ENCODE peak calls at places on chromosomes 6 and 20, in six cellular contexts. L is hepatocyte, O is H9, T is pancreas, B is HCT116, P is tibial nerve. D is an unnamed sample.

GRCh38 chr6:14431375-14432330 is 314.1 kb downstream of the CD83 start:
- DNase-seq in L (no peak), O (no peak), T (no peak), B (no peak), P (no peak), D (peak)

GRCh38 chr6:15578716-15579391 is 84.0 kb downstream of the DTNBP1 start:
- DNase-seq in L (no peak), O (no peak), T (no peak), B (no peak), P (no peak), D (no peak)

GRCh38 chr6:109978174-109979032 is at the start of gene GPR6:
- DNase-seq in L (peak), O (peak), T (peak), B (no peak), P (peak), D (peak)

GRCh38 chr6:133724726-133725125 is 164.2 kb upstream of the TCF21 start:
- DNase-seq in L (no peak), O (no peak), T (no peak), B (no peak), P (no peak), D (no peak)

GRCh38 chr20:46206025-46206424 is 87.9 kb downstream of the CD40 start:
- DNase-seq in L (no peak), O (no peak), T (no peak), B (no peak), P (peak), D (peak)

GRCh38 chr6:166005846-166006592 is 161.6 kb downstream of the TBXT start:
- DNase-seq in L (peak), O (peak), T (no peak), B (no peak), P (no peak), D (peak)

GRCh38 chr6:117304446-117304845 is 39.1 kb downstream of the VGLL2 start:
- DNase-seq in L (no peak), O (no peak), T (no peak), B (no peak), P (no peak), D (no peak)

GRCh38 chr6:15417811-15418210 is 171.9 kb downstream of the JARID2 start:
- DNase-seq in L (no peak), O (no peak), T (no peak), B (no peak), P (no peak), D (peak)

GRCh38 chr6:33620158-33620583 is 951 bp upstream of the ITPR3 start:
- DNase-seq in L (peak), O (peak), T (no peak), B (no peak), P (peak), D (no peak)

GRCh38 chr20:22931653-22932052 is 103.5 kb upstream of the SSTR4 start:
- DNase-seq in L (no peak), O (no peak), T (no peak), B (no peak), P (no peak), D (no peak)

GRCh38 chr6:28683945-28684538 is 158.4 kb downstream of the GPX5 start:
- DNase-seq in L (peak), O (peak), T (no peak), B (peak), P (no peak), D (peak)

GRCh38 chr20:41038149-41038877 is 9.7 kb downstream of the TOP1 start:
- DNase-seq in L (no peak), O (no peak), T (no peak), B (no peak), P (no peak), D (no peak)

GRCh38 chr20:31674895-31675827 is 37.4 kb downstream of the COX4I2 start:
- DNase-seq in L (no peak), O (no peak), T (no peak), B (no peak), P (peak), D (peak)

GRCh38 chr6:12845224-12846004 is 128.8 kb downstream of the PHACTR1 start:
- DNase-seq in L (no peak), O (no peak), T (no peak), B (no peak), P (no peak), D (no peak)

GRCh38 chr6:6918216-6918983 is 189.4 kb upstream of the RREB1 start:
- DNase-seq in L (no peak), O (no peak), T (no peak), B (peak), P (no peak), D (peak)

GRCh38 chr6:107624050-107624449 is 134.1 kb downstream of the SOBP start:
- DNase-seq in L (no peak), O (no peak), T (no peak), B (no peak), P (no peak), D (no peak)

DNA sequence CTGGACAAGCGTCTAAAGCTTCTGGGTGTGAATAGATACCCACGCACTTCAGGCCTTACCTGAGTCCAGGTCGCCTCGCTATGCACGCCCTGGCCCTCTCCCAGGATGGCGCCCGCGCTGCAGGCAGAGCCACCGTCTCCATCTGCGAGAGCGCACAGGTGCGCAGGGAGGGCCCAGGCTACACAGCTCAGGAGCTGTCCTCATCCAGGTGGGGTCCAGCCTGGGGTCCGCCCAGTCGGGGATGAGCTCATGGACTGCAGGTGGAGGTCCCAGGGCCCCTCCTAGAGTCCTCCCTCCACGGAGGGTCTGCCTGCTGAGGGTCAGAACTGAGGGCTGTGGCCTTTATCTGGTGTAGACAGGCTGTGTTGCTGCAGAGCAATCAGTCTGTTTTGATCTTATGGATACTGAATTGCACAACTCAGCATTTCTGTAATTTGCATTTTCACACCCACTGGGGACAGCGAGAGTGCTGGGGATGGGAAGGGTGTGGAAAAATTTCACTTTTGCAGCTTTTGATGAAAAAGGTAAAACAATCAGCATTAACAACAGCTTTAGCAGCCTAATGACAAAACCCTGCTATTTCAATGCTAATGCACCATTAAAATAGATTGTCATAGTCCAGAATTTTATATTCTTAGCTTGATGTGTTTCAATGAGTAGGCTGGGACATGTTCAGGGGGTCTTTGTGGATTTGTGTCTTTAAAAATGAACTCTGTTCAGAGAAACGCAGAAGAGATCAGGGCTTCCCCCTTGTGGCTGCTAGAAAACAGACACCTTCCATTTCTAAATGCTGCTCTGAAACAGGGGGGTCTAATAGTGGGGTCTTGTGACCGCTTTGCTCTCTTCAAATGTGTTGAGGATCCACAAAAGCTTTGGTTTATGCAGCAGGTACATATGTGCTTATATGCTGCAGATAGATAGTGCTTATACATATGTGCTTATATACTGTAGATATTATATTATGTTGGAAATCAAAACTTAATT is 77.8 kb upstream of the PHACTR3 start:
- DNase-seq in L (peak), O (peak), T (no peak), B (no peak), P (no peak), D (no peak)
- TF ChIP-seq CTCF in L (peak), O (peak), T (no peak), B (peak), P (peak), D (peak)

GRCh38 chr20:4083103-4083864 is 67.9 kb upstream of the RNF24 start:
- DNase-seq in L (no peak), O (no peak), T (no peak), B (no peak), P (no peak), D (no peak)

GRCh38 chr20:4084721-4085120 is 69.4 kb upstream of the RNF24 start:
- DNase-seq in L (no peak), O (no peak), T (no peak), B (no peak), P (no peak), D (no peak)

GRCh38 chr20:4084096-4084495 is 68.7 kb upstream of the RNF24 start:
- DNase-seq in L (no peak), O (no peak), T (no peak), B (no peak), P (no peak), D (no peak)

GRCh38 chr20:4081396-4081795 is 66.0 kb upstream of the RNF24 start:
- DNase-seq in L (no peak), O (no peak), T (no peak), B (no peak), P (no peak), D (no peak)

GRCh38 chr20:4082406-4083102 is 67.2 kb upstream of the RNF24 start:
- DNase-seq in L (peak), O (peak), T (no peak), B (no peak), P (peak), D (no peak)
- H3K27ac ChIP-seq in L (peak), O (no peak), T (no peak), B (no peak), P (peak), D (peak)

GRCh38 chr6:27651371-27651732 is 178.4 kb upstream of the ZNF184 start:
- DNase-seq in L (peak), O (peak), T (no peak), B (peak), P (no peak), D (no peak)

DNA sequence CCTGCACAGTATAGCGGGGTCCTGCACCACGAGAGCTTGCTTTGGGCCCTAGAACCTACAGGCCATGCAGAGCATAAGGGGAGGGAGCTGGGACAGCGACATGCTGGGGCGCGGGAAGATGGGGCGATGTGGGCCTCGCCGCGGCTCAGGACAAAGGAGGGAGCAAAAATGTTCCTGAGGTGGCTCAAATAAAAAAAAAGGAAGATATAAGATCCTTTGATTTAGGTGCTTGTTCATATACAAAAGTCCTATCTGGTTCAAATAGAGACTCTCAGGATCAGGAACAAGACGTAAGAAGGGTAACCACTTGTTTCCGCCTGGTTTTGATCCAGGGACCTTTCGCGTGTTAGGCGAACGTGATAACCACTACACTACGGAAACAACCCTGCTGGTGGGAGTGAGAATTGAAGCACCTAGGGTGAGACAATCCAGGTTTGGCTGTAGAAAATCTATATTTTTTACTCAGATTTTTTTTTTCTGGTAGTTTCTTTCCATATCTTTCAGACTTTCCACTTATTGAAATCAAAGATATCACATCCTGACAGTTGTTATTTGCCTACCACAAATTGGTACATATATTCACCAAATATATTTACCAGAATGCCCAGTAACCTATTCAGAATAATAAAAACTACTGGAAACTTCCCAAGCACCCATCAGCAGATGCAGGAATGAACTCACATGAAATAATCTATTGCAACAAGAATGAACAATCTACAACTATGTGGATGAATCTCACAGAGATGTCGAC is 177.9 kb upstream of the ZNF184 start:
- DNase-seq in L (peak), O (peak), T (no peak), B (peak), P (no peak), D (no peak)
- TF ChIP-seq CTCF in L (peak), O (peak), T (no peak), B (peak), P (no peak), D (peak)

DNA sequence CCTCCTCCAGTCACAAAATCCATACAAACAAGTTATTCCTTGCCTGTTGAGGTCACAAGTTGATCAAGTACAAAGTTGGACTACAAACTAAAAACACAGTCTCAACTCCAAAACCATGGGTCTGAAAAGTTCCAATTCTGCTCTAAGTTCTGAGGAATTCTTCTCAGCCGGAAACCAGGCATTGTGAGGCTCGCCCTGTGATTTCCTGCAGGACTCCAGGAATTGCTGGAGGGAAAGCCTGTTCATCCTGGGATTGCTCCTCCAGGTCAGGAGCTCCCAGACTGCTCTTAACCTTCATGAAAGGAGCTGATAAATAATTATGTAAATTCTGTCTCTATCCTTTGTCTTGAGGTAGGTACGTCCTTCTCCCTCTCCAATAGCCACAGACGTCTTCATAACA is 8.5 kb downstream of the TRAM2 start:
- DNase-seq in L (no peak), O (no peak), T (no peak), B (no peak), P (no peak), D (no peak)
- H3K27ac ChIP-seq in L (peak), O (no peak), T (no peak), B (no peak), P (peak), D (no peak)

DNA sequence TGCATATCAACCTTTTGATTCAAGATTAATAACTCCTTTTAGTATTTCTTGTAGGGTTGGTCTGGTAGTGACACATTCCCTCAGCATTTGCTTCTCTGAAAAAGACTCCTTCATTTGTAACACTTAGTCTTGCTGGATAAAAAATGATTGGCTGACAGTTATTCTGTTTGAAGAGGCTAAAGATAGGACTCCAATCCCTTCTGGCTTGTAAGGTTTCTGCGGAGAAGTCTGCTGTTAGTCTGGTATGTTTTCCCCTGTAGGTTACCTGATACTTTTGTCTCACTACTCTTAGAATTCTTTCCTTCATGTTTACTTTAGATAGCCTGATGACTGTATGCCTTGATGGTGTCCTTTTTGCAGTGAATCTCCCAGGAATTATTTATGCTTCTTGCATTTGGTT is 96.0 kb downstream of the CARMIL1 start:
- DNase-seq in L (no peak), O (no peak), T (no peak), B (no peak), P (no peak), D (no peak)
- TF ChIP-seq CTCF in L (no peak), O (no peak), T (no peak), B (no peak), P (no peak), D (no peak)